ENCODE peak calls at places on chromosome 15, in four cellular contexts. One of them, this sample, is unnamed.

GRCh38 chr15:62323353-62323752 is 158.3 kb upstream of the C2CD4B start:
- DNase-seq in brain microvascular endothelial cell: no peak
- DNase-seq in neural progenitor cell: peak; percentile 20
- DNase-seq in gastrocnemius medialis: no peak
- DNase-seq in this sample: no peak

GRCh38 chr15:81301815-81302399 is 22.0 kb downstream of the STARD5 start:
- DNase-seq in brain microvascular endothelial cell: no peak
- DNase-seq in neural progenitor cell: no peak
- DNase-seq in gastrocnemius medialis: no peak
- DNase-seq in this sample: no peak

GRCh38 chr15:67884514-67885225 is 44.8 kb upstream of the RNU6-1 start:
- DNase-seq in brain microvascular endothelial cell: peak; percentile 69
- DNase-seq in neural progenitor cell: peak; percentile 90
- DNase-seq in gastrocnemius medialis: peak; percentile 55
- DNase-seq in this sample: peak; percentile 44

GRCh38 chr15:88648357-88649214 is 9.8 kb downstream of the ISG20 start:
- DNase-seq in brain microvascular endothelial cell: no peak
- DNase-seq in neural progenitor cell: no peak
- DNase-seq in gastrocnemius medialis: no peak
- DNase-seq in this sample: no peak

GRCh38 chr15:83039206-83039605 is 27.8 kb upstream of the C15orf40 start:
- DNase-seq in brain microvascular endothelial cell: no peak
- DNase-seq in neural progenitor cell: no peak
- DNase-seq in gastrocnemius medialis: no peak
- DNase-seq in this sample: no peak

GRCh38 chr15:47720555-47720954 is 3.2 kb downstream of the SEMA6D start:
- DNase-seq in brain microvascular endothelial cell: no peak
- DNase-seq in neural progenitor cell: peak; percentile 19
- DNase-seq in gastrocnemius medialis: no peak
- DNase-seq in this sample: peak; percentile 29

GRCh38 chr15:29601811-29602210 is 220.5 kb downstream of the TJP1 start:
- DNase-seq in brain microvascular endothelial cell: no peak
- DNase-seq in neural progenitor cell: no peak
- DNase-seq in gastrocnemius medialis: no peak
- DNase-seq in this sample: no peak

GRCh38 chr15:81504170-81504905 is 130.3 kb upstream of the TMC3 start:
- DNase-seq in brain microvascular endothelial cell: peak; percentile 59
- DNase-seq in neural progenitor cell: no peak
- DNase-seq in gastrocnemius medialis: no peak
- DNase-seq in this sample: no peak

GRCh38 chr15:66193066-66193465 is 60.5 kb downstream of the MEGF11 start:
- DNase-seq in brain microvascular endothelial cell: no peak
- DNase-seq in neural progenitor cell: no peak
- DNase-seq in gastrocnemius medialis: no peak
- DNase-seq in this sample: no peak

GRCh38 chr15:28269097-28269496 is 52.9 kb downstream of the HERC2 start:
- DNase-seq in brain microvascular endothelial cell: no peak
- DNase-seq in neural progenitor cell: no peak
- DNase-seq in gastrocnemius medialis: no peak
- DNase-seq in this sample: no peak

DNA sequence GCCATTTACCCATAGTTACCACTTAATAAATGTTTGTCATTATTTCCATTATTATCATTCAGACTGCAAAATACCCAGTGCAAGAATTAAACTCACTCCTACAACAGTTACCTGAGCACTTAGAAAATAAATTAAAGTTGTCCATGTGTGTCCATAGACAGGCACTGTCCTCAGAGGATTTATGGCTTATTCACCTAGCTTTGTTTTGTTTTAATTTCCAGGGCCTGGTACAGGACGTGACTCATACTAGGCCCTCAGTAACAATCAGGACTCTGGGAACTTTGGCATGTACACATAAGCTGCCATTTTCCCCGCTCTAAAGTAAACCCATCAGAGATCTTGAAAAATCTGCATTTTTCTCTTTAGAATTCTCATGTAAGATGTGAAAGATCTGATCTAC is 458.5 kb upstream of the ARRDC4 start:
- DNase-seq in brain microvascular endothelial cell: peak; percentile 70
- DNase-seq in neural progenitor cell: no peak
- DNase-seq in gastrocnemius medialis: no peak
- DNase-seq in this sample: no peak
- H3K27ac ChIP-seq in brain microvascular endothelial cell: peak overlapping the region; percentile 47
- H3K27ac ChIP-seq in neural progenitor cell: no peak overlapping the region
- H3K27ac ChIP-seq in gastrocnemius medialis: no peak overlapping the region
- H3K27ac ChIP-seq in this sample: no peak overlapping the region

GRCh38 chr15:100159436-100159835 is 182.3 kb downstream of the ADAMTS17 start:
- DNase-seq in brain microvascular endothelial cell: no peak
- DNase-seq in neural progenitor cell: no peak
- DNase-seq in gastrocnemius medialis: no peak
- DNase-seq in this sample: no peak
- TF ChIP-seq CTCF in brain microvascular endothelial cell: no peak
- TF ChIP-seq CTCF in neural progenitor cell: no peak
- TF ChIP-seq CTCF in gastrocnemius medialis: no peak
- TF ChIP-seq CTCF in this sample: no peak

GRCh38 chr15:33912326-33912725 is 56.0 kb upstream of the CHRM5 start:
- DNase-seq in brain microvascular endothelial cell: no peak
- DNase-seq in neural progenitor cell: no peak
- DNase-seq in gastrocnemius medialis: no peak
- DNase-seq in this sample: no peak

GRCh38 chr15:33913459-33913858 is 54.8 kb upstream of the CHRM5 start:
- DNase-seq in brain microvascular endothelial cell: no peak
- DNase-seq in neural progenitor cell: no peak
- DNase-seq in gastrocnemius medialis: no peak
- DNase-seq in this sample: no peak

GRCh38 chr15:33910741-33911140 is 57.6 kb upstream of the CHRM5 start:
- DNase-seq in brain microvascular endothelial cell: peak; percentile 10
- DNase-seq in neural progenitor cell: no peak
- DNase-seq in gastrocnemius medialis: no peak
- DNase-seq in this sample: no peak

DNA sequence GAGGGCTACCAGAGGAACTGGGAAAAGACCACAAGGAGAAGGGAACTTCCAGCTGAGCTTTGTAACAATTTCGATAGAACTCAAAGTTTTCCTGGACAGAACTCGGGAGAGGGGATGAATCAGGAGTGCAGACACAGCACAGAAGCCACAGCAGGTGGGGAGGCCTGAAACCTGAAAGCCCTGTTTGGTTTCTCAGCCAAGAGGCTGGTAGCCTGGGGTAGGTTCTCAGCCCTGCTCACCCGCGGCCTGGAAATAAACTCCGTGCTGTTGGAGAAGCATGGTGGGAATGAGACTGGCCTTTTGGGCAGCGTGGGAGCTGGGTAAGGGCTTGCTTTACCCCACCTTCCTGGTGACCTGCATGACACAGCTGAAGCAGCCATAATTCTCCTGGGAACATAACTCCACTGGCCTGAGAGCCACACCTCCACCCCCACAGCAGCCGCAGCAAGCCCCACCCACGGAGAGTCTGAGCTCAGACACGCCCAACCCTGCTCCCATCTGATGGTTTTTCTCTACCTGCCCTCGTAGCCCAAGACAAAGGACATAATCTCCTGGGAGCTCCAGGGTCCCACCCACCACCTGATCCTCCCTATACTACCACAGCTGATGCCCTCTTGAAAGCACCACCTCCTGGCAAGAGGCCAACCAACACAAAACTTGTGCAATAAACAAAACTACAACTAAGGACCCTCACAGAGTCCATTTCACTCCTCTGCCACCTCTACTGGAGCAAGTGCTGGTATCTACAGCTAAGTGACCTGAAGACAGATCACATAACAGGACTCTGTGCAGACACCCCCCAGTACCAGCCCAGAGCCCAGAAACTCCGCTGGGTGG is 52.5 kb upstream of the CHRM5 start:
- DNase-seq in brain microvascular endothelial cell: no peak
- DNase-seq in neural progenitor cell: peak; percentile 13
- DNase-seq in gastrocnemius medialis: no peak
- DNase-seq in this sample: peak; percentile 23
- H3K4me3 ChIP-seq in brain microvascular endothelial cell: no peak overlapping the region
- H3K4me3 ChIP-seq in neural progenitor cell: no peak overlapping the region
- H3K4me3 ChIP-seq in gastrocnemius medialis: no peak overlapping the region
- H3K4me3 ChIP-seq in this sample: no peak overlapping the region

GRCh38 chr15:80211976-80212375 is 40.0 kb downstream of the CTXND1 start:
- DNase-seq in brain microvascular endothelial cell: no peak
- DNase-seq in neural progenitor cell: no peak
- DNase-seq in gastrocnemius medialis: no peak
- DNase-seq in this sample: no peak

GRCh38 chr15:80216911-80217310 is 35.1 kb downstream of the CTXND1 start:
- DNase-seq in brain microvascular endothelial cell: no peak
- DNase-seq in neural progenitor cell: no peak
- DNase-seq in gastrocnemius medialis: no peak
- DNase-seq in this sample: no peak

GRCh38 chr15:80217327-80217900 is 34.6 kb downstream of the CTXND1 start:
- DNase-seq in brain microvascular endothelial cell: no peak
- DNase-seq in neural progenitor cell: no peak
- DNase-seq in gastrocnemius medialis: no peak
- DNase-seq in this sample: no peak

GRCh38 chr15:80210612-80211554 is 41.1 kb downstream of the CTXND1 start:
- DNase-seq in brain microvascular endothelial cell: no peak
- DNase-seq in neural progenitor cell: no peak
- DNase-seq in gastrocnemius medialis: no peak
- DNase-seq in this sample: no peak

DNA sequence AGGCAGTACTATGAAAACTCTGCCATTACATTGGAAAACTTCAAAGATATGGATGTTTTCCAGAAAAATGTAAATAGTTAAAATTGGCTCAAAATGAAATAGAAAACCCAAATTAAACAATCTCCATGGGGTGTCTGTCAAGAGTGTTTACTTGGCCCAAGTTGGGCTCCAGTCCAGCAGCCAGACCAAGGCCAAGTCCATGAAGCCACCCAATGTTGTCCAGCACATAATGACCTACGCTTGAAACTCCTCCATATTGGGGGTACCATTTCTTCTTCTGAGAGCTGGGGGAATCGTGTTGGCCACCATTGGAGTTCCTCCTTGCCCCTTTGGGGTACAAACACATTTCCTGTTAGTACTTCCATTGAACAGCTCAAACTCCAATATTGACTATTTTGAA is 37.0 kb downstream of the CTXND1 start:
- DNase-seq in brain microvascular endothelial cell: no peak
- DNase-seq in neural progenitor cell: no peak
- DNase-seq in gastrocnemius medialis: no peak
- DNase-seq in this sample: no peak
- H3K27ac ChIP-seq in brain microvascular endothelial cell: no peak overlapping the region
- H3K27ac ChIP-seq in neural progenitor cell: no peak overlapping the region
- H3K27ac ChIP-seq in gastrocnemius medialis: no peak overlapping the region
- H3K27ac ChIP-seq in this sample: no peak overlapping the region

GRCh38 chr15:100614336-100614735 is 11.9 kb downstream of the ASB7 start:
- DNase-seq in brain microvascular endothelial cell: no peak
- DNase-seq in neural progenitor cell: no peak
- DNase-seq in gastrocnemius medialis: no peak
- DNase-seq in this sample: no peak
- TF ChIP-seq CTCF in brain microvascular endothelial cell: no peak
- TF ChIP-seq CTCF in neural progenitor cell: no peak
- TF ChIP-seq CTCF in gastrocnemius medialis: no peak
- TF ChIP-seq CTCF in this sample: no peak

DNA sequence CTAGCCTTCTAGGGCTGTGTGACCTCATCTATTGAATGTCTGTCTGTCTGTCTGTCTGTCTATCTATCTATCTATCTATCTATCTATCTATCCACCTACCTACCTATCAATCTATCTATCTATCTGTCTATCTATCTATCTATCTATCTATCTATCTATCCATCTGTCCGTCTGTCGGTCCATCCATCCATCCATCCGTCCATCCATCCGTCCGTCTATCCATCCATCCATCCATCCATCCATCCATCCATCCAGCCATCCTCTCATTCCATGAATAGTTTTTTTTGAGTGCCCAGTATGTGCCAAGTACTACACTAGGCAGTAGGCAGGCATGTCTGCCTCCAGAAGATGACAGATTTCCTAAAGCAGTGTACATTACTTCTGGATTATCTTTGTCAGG is 122.5 kb downstream of the FOXB1 start:
- DNase-seq in brain microvascular endothelial cell: no peak
- DNase-seq in neural progenitor cell: no peak
- DNase-seq in gastrocnemius medialis: no peak
- DNase-seq in this sample: no peak
- H3K4me3 ChIP-seq in brain microvascular endothelial cell: no peak overlapping the region
- H3K4me3 ChIP-seq in neural progenitor cell: no peak overlapping the region
- H3K4me3 ChIP-seq in gastrocnemius medialis: no peak overlapping the region
- H3K4me3 ChIP-seq in this sample: no peak overlapping the region

DNA sequence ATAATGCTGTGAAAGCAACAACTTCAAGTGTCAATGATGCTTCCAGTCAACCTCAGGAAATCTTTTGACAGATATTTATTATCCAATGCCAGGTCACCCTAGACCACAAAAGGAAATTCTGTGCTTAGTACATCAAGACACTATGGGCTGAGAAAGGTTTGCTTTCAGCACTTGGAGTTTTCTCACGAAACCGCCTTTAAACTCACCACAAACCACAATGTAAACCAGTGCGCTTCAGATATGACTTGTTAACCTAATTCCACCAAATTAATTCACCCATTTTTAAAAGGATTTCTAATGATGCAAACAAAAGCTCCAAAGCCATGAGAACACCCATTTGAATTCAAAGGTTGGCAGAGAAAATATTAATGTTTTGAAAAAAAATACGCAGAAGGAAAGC is 292.9 kb upstream of the NR2F2 start:
- DNase-seq in brain microvascular endothelial cell: peak; percentile 22
- DNase-seq in neural progenitor cell: no peak
- DNase-seq in gastrocnemius medialis: no peak
- DNase-seq in this sample: no peak
- H3K27ac ChIP-seq in brain microvascular endothelial cell: no peak overlapping the region
- H3K27ac ChIP-seq in neural progenitor cell: no peak overlapping the region
- H3K27ac ChIP-seq in gastrocnemius medialis: no peak overlapping the region
- H3K27ac ChIP-seq in this sample: no peak overlapping the region

DNA sequence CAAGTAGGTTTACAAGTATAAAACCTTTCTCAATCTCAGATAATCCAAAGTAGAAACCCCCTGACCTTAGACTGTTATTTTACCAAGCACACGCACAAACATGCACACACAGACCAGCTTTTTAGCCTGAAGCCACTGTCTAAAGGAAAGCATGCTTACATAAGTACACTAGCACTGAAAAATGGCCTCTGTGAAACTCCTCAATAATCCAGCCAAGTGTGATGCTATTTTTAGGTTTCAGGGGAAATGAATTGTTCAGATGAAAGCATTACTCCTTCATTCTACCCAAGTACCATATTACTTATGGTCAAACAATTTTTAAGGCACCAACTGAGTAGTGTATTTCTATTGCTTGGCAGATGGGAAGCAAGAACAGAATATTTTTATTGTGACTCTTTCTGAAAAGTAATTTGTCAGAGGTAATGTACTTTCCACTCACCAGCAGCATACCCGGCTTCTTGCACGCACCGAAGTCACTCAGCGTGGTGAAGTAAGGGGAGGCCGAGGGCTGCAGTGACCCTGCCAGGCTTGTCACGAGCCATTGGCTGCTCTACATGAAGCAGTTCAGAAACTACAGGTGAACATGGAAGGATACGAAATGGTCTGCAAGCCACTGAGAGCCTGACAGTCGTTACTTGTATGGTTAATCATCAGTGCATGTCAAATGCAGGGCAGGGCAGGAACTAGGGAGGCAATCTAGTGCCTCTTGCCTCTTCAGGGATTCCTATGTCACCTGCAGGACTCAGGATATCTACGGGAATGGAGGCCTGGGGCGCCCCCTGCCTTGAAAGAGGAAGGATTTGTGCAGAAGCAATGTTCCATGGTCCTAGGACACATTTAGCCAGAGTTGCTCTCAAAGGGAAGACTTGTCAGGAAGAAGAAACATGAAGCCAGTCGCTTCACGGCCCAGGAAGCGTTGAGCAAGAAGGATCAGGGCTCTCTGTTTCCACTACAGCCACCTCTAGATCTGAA is 106.6 kb downstream of the GABRB3 start:
- DNase-seq in brain microvascular endothelial cell: no peak
- DNase-seq in neural progenitor cell: peak; percentile 51
- DNase-seq in gastrocnemius medialis: no peak
- DNase-seq in this sample: peak; percentile 16
- TF ChIP-seq CTCF in brain microvascular endothelial cell: no peak
- TF ChIP-seq CTCF in neural progenitor cell: peak; percentile 52
- TF ChIP-seq CTCF in gastrocnemius medialis: no peak
- TF ChIP-seq CTCF in this sample: peak; percentile 27